ENCODE peak calls at places on chromosomes 13 and 19, in four cellular contexts. D is IMR-90, K is lung, S is fibroblast of pulmonary artery. U is an unnamed sample.
A peak's percentile ranks its signal among the peaks of the same experiment; 100 is the strongest.

GRCh38 chr19:31092189-31092753 is 257.0 kb downstream of the TSHZ3 start:
- DNase-seq in D (no peak), S (no peak), K (no peak), U (no peak)

GRCh38 chr13:72970301-72970880 is 88.4 kb upstream of the KLF5 start:
- DNase-seq in D (no peak), S (no peak), K (no peak), U (no peak)

GRCh38 chr13:67238277-67238859 is 8.2 kb upstream of the PCDH9 start:
- DNase-seq in K (no peak), D (peak; percentile 36), S (peak; percentile 67), U (peak; percentile 32)

GRCh38 chr19:23896912-23897311 is 17.8 kb upstream of the ZNF726 start:
- DNase-seq in D (no peak), K (no peak), S (no peak), U (no peak)

GRCh38 chr13:77565635-77566034 is 30.1 kb downstream of the SCEL start:
- DNase-seq in D (peak; percentile 9), S (peak; percentile 61), K (no peak), U (peak; percentile 27)

GRCh38 chr19:54373781-54374266 is 9.1 kb upstream of the LAIR1 start:
- DNase-seq in S (no peak), K (no peak), D (no peak), U (no peak)

GRCh38 chr13:21671793-21672680 is 1.2 kb downstream of the FGF9 start:
- DNase-seq in K (no peak), D (no peak), S (no peak), U (no peak)

GRCh38 chr19:7869453-7869909 is 4.7 kb downstream of the PRR36 start:
- DNase-seq in D (peak; percentile 28), K (peak; percentile 64), S (peak; percentile 40), U (no peak)

GRCh38 chr13:113493315-113493951 is 2.9 kb upstream of the DCUN1D2 start:
- DNase-seq in K (no peak), S (peak; percentile 94), D (peak; percentile 99), U (peak; percentile 93)

GRCh38 chr13:73337511-73337910 is 278.7 kb downstream of the KLF5 start:
- DNase-seq in D (no peak), S (no peak), K (no peak), U (no peak)

GRCh38 chr13:58619396-58620113 is 988.0 kb downstream of the PCDH17 start:
- DNase-seq in S (no peak), K (no peak), D (no peak), U (no peak)
- H3K4me3 ChIP-seq in S (no peak overlapping the region), K (no peak overlapping the region), D (no peak overlapping the region), U (no peak overlapping the region)

DNA sequence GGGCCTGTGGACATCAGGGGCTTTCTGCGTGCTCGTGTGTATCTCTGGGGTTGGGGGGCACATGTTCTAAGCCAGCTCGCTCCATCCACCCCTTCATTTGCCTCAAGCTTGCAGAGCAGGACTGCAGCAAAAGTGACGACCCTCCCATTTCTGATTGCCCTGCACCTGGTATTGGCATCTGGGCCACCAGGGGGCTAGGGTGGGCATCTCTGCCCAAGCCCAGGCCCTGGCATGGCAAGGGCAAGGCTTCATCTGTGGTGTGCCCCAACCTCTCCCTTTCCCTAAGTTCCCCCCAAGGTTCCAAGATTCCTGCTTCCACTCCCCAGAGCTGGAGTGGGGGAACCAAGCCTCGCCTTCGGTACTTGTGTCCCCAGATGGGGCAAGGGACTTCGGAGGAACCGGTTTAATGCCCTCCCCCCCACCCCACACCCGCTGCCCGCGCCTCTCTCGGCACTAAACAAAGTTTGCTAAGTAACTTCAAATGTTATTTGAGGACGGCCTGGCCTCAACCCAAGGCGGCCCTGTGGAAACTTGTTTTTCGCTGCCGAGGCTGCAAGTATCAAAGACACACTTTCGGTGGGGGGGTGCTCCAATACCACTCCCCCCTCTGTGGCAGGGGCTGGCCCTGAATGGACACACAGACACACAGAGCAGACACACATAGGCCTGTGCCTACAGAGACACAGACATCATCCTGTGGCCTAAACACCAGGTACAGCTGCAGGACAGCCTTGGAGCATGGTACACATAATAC is 12.2 kb downstream of the NFIX start:
- DNase-seq in D (no peak), K (peak; percentile 89), S (no peak), U (peak; percentile 69)
- TF ChIP-seq CTCF in D (no peak), K (no peak), S (no peak), U (no peak)

GRCh38 chr13:75800545-75800944 is 164.4 kb downstream of the LMO7 start:
- DNase-seq in S (no peak), K (no peak), D (no peak), U (no peak)

GRCh38 chr13:75802161-75802560 is 166.0 kb downstream of the LMO7 start:
- DNase-seq in D (no peak), S (no peak), K (no peak), U (no peak)

GRCh38 chr13:75801388-75801787 is 165.3 kb downstream of the LMO7 start:
- DNase-seq in K (no peak), S (no peak), D (no peak), U (no peak)

GRCh38 chr13:75803982-75804381 is 167.9 kb downstream of the LMO7 start:
- DNase-seq in K (no peak), S (no peak), D (no peak), U (no peak)

GRCh38 chr13:75803175-75803611 is 167.1 kb downstream of the LMO7 start:
- DNase-seq in D (no peak), K (no peak), S (no peak), U (no peak)
- H3K4me3 ChIP-seq in D (no peak overlapping the region), K (no peak overlapping the region), S (no peak overlapping the region), U (no peak overlapping the region)

DNA sequence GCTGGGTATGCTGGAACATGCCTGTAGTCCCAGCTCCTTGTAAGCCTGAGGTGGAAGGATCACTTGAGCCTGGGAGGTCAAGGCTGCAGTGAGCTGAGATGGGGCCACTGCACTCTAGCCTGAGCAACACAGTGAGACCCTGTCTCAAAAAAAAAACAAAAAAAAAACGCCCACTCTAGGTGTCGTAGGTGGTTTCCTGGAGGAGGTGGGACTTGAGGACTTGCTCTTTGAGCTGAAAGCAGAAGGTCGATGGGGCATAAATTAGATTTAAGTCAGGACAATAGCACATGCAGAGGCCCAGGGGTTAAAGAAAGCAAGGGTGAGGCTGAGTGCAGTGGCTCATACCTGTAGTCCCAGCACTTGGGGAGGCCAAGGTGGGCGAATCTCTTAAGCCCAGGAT is 12.9 kb upstream of the ILF3 start:
- DNase-seq in K (no peak), D (no peak), S (no peak), U (no peak)
- TF ChIP-seq CTCF in K (no peak), D (no peak), S (no peak), U (no peak)

DNA sequence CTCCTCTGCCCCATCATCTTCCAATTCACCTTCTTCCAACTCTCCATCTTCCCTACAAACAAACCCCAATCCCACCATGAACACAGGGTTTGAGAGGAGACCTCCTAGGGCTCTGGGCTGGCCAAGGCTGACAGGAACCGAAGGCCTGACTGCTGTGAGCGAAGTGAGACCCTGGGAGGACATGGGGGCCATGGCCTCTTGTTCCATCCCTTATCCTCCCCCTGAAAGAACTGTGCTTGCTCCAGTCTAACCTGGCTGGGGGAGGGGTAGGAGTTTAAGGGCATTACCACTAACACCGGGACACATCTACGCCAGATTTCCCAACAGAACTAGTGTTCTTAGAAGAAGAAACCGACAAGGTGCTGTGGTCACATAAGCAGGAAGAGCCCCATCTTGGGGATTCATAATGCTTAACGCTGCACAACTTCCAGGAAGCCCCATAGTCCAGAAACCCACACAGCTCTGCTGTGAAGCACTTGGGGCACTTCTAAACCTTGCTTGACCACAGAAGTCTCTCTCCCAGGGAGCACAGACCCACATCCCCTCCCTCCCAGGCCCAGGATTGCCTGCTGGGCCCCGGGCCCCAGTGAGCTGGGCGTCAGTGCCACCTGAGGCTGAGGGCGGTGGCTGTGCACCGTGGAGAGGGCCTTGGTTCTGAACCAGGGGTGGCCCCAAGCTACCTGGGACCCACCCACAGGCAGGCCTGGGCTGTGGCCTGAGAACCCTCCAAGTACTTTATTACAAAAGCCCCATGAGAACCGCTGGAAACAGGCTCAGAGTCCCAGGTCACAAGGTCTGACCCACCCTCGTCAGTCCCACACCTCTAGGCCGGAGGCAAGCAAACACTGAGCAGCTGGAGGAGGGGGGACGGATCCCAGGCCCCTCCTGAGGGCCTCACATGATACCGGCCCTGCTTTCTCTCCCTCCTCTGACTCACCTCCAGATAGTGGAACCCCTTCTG is 18.7 kb downstream of the ZC3H4 start:
- DNase-seq in D (no peak), K (peak; percentile 71), S (no peak), U (no peak)
- H3K4me3 ChIP-seq in D (no peak overlapping the region), K (no peak overlapping the region), S (no peak overlapping the region), U (no peak overlapping the region)

GRCh38 chr13:85798999-85799646 is at the start of gene SLITRK6:
- DNase-seq in S (peak; percentile 70), D (peak; percentile 85), K (no peak), U (no peak)
- TF ChIP-seq CTCF in S (peak; percentile 5), D (peak; percentile 38), K (no peak), U (no peak)

GRCh38 chr13:63163903-63164302 is 1748.3 kb upstream of the PCDH20 start:
- DNase-seq in D (no peak), K (no peak), S (no peak), U (no peak)

DNA sequence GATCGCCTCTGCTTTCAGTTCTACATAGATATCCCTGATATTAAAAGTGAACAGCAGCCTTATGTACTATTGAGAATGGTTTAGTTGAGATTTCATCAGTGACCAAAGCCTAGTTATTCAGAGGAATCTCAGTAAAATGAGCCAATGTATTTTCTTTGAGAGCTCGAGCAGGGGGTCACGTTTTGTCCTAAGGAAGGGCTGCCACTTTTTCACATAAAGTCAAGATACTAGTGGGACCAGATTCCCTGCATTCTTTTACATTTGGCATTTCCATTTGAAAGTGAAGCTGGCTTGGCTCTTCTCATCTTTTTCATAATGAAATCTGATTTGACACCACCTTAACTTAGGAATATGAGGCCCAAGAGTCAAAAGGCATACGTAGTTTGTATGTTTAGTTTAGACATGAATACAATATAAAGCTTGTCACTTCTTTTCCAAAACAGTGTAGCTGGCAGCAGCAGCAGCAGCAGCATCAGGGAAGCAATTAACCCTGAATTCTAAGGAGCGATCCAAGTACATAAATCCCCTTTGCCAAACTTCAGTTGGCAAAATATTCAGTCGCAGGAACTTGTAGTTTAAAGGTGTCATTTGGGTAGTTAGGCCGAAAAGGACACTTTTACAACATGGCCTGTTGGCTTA is 1752.2 kb upstream of the PCDH20 start:
- DNase-seq in K (no peak), S (no peak), D (no peak), U (no peak)
- H3K4me3 ChIP-seq in K (no peak overlapping the region), S (no peak overlapping the region), D (no peak overlapping the region), U (no peak overlapping the region)

GRCh38 chr13:88068975-88069374 is 397.8 kb downstream of the SLITRK5 start:
- DNase-seq in S (no peak), K (no peak), D (no peak), U (no peak)
- TF ChIP-seq CTCF in S (no peak), K (no peak), D (no peak), U (no peak)

DNA sequence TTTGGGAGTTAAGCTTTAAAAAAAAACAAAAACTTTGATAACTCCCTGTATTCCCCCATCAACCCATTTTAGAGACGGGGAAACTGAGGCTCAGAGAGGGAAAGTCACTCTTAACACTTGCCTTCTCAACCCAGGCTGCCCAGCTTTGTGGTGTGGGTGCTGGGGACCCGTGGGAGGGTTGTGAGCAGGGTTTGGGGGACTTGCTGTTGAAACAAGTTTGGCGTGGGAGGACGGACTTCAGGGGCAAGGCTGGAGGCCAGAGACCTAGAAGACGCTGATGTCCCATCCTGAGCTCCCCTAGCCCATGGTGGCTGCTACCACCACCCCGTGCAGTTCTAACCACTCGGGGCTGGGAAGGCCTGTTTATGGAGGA is 747 bp upstream of the CACTIN start:
- DNase-seq in D (no peak), K (no peak), S (no peak), U (no peak)
- H3K4me3 ChIP-seq in D (peak overlapping the region; percentile 19), K (no peak overlapping the region), S (peak overlapping the region; percentile 31), U (peak overlapping the region; percentile 7)